ENCODE peak calls at places on chromosomes 1 and 21, in seven cellular contexts. P, X, H, E, O, L and A are unnamed samples.

GRCh38 chr1:166839600-166840308 is 479 bp downstream of the POGK start:
- DNase-seq in P (no peak), X (no peak), H (peak), E (peak), O (no peak), L (peak), A (no peak)

GRCh38 chr1:29379438-29380073 is 143.2 kb downstream of the PTPRU start:
- DNase-seq in P (no peak), X (peak), H (no peak), E (no peak), O (no peak), L (no peak), A (no peak)

GRCh38 chr1:147225193-147225730 is at the start of gene FMO5:
- DNase-seq in P (no peak), X (peak), H (peak), E (peak), O (peak), L (peak), A (no peak)

GRCh38 chr21:41671212-41671762 is 95.6 kb downstream of the RIPK4 start:
- DNase-seq in P (no peak), X (no peak), H (peak), E (no peak), O (no peak), L (no peak), A (no peak)

GRCh38 chr21:26954591-26955214 is 12.2 kb downstream of the ADAMTS5 start:
- DNase-seq in P (no peak), X (peak), H (no peak), E (no peak), O (no peak), L (no peak), A (no peak)

GRCh38 chr1:186059311-186059710 is 315.7 kb downstream of the TPR start:
- DNase-seq in P (no peak), X (peak), H (no peak), E (no peak), O (no peak), L (peak), A (no peak)

GRCh38 chr1:225998560-225999226 is 450 bp downstream of the SDE2 start:
- DNase-seq in P (no peak), X (no peak), H (no peak), E (no peak), O (no peak), L (no peak), A (no peak)

GRCh38 chr21:41518757-41519156 is 10.8 kb upstream of the TMPRSS2 start:
- DNase-seq in P (no peak), X (no peak), H (no peak), E (no peak), O (no peak), L (no peak), A (no peak)

GRCh38 chr1:50490640-50491039 is 67.4 kb upstream of the DMRTA2 start:
- DNase-seq in P (no peak), X (no peak), H (no peak), E (no peak), O (no peak), L (no peak), A (no peak)

GRCh38 chr1:50488876-50489275 is 65.6 kb upstream of the DMRTA2 start:
- DNase-seq in P (no peak), X (no peak), H (no peak), E (no peak), O (no peak), L (no peak), A (no peak)

GRCh38 chr1:50491142-50491541 is 67.9 kb upstream of the DMRTA2 start:
- DNase-seq in P (no peak), X (no peak), H (no peak), E (no peak), O (no peak), L (no peak), A (no peak)

GRCh38 chr1:50487725-50488124 is 64.5 kb upstream of the DMRTA2 start:
- DNase-seq in P (no peak), X (no peak), H (no peak), E (no peak), O (no peak), L (no peak), A (no peak)

GRCh38 chr1:50488403-50488802 is 65.2 kb upstream of the DMRTA2 start:
- DNase-seq in P (no peak), X (no peak), H (no peak), E (no peak), O (no peak), L (no peak), A (no peak)
- H3K4me3 ChIP-seq in P (no peak), X (no peak), H (no peak), E (no peak), O (no peak), L (no peak), A (no peak)

DNA sequence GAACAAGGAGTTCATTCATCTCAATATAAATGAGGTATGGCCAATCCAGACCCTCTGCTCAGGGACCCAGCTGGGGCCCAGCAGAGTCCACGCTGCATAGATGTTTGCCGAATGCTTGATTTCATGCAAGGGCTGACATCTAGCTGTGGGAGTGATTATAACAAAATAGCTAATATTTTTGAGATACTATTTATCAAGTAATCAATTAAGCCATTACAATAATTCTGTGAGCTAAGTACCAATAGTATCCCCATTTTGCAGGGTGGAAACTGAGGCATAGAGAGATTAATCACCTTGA is 50.9 kb downstream of the CAPN9 start:
- DNase-seq in P (no peak), X (no peak), H (no peak), E (no peak), O (no peak), L (no peak), A (no peak)
- TF ChIP-seq CTCF in P (no peak), X (no peak), H (no peak), E (no peak), O (no peak), L (no peak), A (peak)

GRCh38 chr1:51740652-51741051 is 123.8 kb downstream of the OSBPL9 start:
- DNase-seq in P (no peak), X (no peak), H (no peak), E (no peak), O (no peak), L (no peak), A (no peak)

GRCh38 chr1:51741121-51741681 is 124.3 kb downstream of the OSBPL9 start:
- DNase-seq in P (no peak), X (no peak), H (no peak), E (no peak), O (no peak), L (no peak), A (no peak)

GRCh38 chr1:51749151-51749550 is 129.4 kb downstream of the NRDC start:
- DNase-seq in P (no peak), X (no peak), H (no peak), E (no peak), O (no peak), L (no peak), A (no peak)

GRCh38 chr1:51744506-51745303 is 127.8 kb downstream of the OSBPL9 start:
- DNase-seq in P (no peak), X (no peak), H (no peak), E (no peak), O (no peak), L (no peak), A (no peak)

DNA sequence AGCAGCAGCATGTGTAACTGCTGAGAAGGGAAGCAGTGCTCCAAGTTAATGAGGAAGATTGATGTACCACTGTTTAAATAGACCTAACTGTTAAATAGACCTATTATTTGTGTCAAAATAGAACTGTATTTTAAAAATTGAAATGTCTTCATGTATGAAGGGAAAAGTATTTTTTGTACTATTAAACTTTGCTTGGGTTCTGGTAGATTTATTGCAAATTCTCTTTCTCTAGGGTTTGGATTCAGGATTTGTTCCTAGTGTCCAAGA is 128.3 kb downstream of the OSBPL9 start:
- DNase-seq in P (no peak), X (no peak), H (no peak), E (no peak), O (no peak), L (no peak), A (no peak)
- H3K4me3 ChIP-seq in P (no peak), X (no peak), H (no peak), E (no peak), O (no peak), L (no peak), A (no peak)

GRCh38 chr1:203340112-203340804 is 10.7 kb downstream of the FMOD start:
- DNase-seq in P (no peak), X (peak), H (peak), E (peak), O (peak), L (peak), A (no peak)
- TF ChIP-seq CTCF in P (peak), X (peak), H (peak), E (peak), O (peak), L (peak), A (peak)

DNA sequence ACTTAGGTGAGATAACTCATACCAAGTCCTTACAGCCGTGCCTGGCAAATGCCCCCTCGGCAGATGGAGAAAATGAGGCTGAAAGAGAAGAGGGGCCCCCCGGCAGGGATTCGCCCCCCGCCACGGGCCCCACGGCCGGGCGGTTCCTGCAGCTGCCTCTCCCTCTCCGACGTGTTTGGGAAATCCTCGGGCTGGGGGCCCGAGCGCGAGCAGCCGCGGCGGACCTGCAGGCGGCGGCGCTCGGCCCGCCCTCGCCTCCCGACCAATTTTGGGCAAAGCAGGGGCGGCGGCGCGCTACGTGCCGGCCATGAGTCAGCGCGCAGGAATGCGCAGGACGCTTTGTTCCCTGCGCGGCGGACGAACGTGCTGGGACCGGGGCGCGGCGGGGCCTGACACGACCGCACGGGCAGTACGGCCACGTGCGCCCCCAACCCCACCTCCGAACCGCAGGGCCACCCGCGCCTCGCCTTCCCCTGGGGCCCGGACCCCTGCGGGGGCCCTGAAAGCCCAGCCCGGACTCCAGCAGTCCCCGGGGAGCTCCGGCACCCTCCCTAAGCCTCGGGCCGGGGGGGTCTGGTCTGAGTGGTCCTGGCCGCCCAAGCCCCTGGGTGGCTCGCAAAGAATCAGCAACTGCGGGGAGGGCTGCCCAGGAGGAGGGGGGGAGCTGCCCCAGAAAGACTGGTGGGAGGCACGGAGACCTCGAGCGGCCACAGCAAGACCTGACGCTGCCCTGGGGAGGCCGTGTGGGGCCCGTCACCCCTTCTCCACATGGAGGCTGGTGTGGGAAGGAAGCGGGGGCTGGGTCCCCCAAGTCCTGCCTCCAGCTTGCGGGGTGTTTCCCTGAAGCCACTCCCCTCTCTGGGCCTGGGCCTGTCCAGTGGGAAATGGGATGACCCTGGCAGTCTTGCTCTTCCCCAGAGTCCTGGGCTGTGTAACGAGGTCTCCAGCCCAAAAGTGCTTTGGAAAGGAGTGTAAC is 11.9 kb upstream of the EDN2 start:
- DNase-seq in P (no peak), X (no peak), H (peak), E (peak), O (peak), L (peak), A (peak)
- H3K4me3 ChIP-seq in P (peak), X (peak), H (peak), E (peak), O (peak), L (peak), A (no peak)

DNA sequence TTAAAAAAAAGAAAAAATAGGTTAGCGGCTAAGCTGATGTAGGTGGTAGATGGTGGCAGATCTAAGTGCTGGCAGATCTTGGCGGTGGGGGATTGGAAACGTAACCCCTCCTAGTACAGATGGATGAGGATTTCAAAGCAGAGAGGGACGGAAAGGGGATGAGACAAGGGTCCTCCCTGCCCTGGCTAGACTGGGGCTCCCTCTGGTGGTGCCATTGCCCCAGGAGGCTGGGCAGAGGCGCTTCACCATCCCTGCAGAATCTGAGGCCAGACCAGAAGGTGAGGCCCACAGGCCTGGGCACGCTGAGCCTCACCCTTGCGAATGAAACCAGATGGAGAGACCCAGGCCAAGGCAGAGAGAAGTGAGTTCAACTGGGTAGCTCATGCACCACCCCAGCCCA is 7.0 kb upstream of the PLEKHA6 start:
- DNase-seq in P (no peak), X (no peak), H (no peak), E (no peak), O (no peak), L (no peak), A (no peak)
- TF ChIP-seq CTCF in P (peak), X (peak), H (no peak), E (peak), O (peak), L (peak), A (peak)